ENCODE peak calls at places on chromosomes 13 and 19, in four cellular contexts. One of them, this sample, is unnamed.
A peak's percentile ranks its signal among the peaks of the same experiment; 100 is the strongest.

GRCh38 chr19:41376241-41376997 is at the start of gene TMEM91:
- DNase-seq in neuronal stem cell: no peak
- DNase-seq in left lung: peak; percentile 54
- DNase-seq in IMR-90: no peak
- DNase-seq in this sample: no peak

GRCh38 chr19:33240181-33240771 is 14.6 kb upstream of the SLC7A10 start:
- DNase-seq in neuronal stem cell: no peak
- DNase-seq in left lung: no peak
- DNase-seq in IMR-90: no peak
- DNase-seq in this sample: no peak

GRCh38 chr13:66618702-66619101 is 611.4 kb downstream of the PCDH9 start:
- DNase-seq in neuronal stem cell: no peak
- DNase-seq in left lung: no peak
- DNase-seq in IMR-90: peak; percentile 63
- DNase-seq in this sample: no peak

GRCh38 chr13:41780736-41781708 is 179.9 kb downstream of the VWA8 start:
- DNase-seq in neuronal stem cell: no peak
- DNase-seq in left lung: no peak
- DNase-seq in IMR-90: peak; percentile 80
- DNase-seq in this sample: no peak

GRCh38 chr19:55454787-55455243 is 6.6 kb downstream of the ISOC2 start:
- DNase-seq in neuronal stem cell: no peak
- DNase-seq in left lung: no peak
- DNase-seq in IMR-90: peak; percentile 22
- DNase-seq in this sample: peak; percentile 68

GRCh38 chr13:72144625-72145024 is 277.6 kb upstream of the DACH1 start:
- DNase-seq in neuronal stem cell: no peak
- DNase-seq in left lung: no peak
- DNase-seq in IMR-90: no peak
- DNase-seq in this sample: no peak

GRCh38 chr13:110433014-110433413 is 125.9 kb downstream of the COL4A2 start:
- DNase-seq in neuronal stem cell: no peak
- DNase-seq in left lung: no peak
- DNase-seq in IMR-90: no peak
- DNase-seq in this sample: no peak

GRCh38 chr13:98576963-98577822 is at the start of gene STK24:
- DNase-seq in neuronal stem cell: peak; percentile 69
- DNase-seq in left lung: peak; percentile 61
- DNase-seq in IMR-90: peak; percentile 74
- DNase-seq in this sample: peak; percentile 81

GRCh38 chr19:42480335-42481095 is 37.8 kb upstream of the CXCL17 start:
- DNase-seq in neuronal stem cell: no peak
- DNase-seq in left lung: no peak
- DNase-seq in IMR-90: peak; percentile 47
- DNase-seq in this sample: no peak

DNA sequence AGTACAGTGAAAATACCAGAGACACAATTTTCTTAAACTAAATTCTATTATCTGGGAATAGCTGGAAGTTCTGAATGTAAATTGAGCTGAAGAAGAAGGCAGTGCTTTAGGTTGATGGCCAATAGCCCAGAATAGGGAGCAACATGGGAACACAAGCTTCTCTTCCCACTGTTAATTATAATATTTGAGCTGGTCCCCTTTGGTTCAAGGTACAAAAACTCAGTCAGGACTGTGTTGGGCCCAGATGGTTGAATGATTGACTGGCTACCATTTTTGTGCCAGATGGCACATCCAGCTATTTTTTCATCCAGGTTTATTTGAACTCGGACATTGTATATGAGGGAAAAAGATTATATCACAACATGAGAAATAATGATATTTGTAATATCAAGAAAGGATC is 458.9 kb downstream of the SLITRK1 start:
- DNase-seq in neuronal stem cell: no peak
- DNase-seq in left lung: no peak
- DNase-seq in IMR-90: no peak
- DNase-seq in this sample: no peak
- H3K27ac ChIP-seq in neuronal stem cell: no peak overlapping the region
- H3K27ac ChIP-seq in left lung: no peak overlapping the region
- H3K27ac ChIP-seq in IMR-90: no peak overlapping the region
- H3K27ac ChIP-seq in this sample: no peak overlapping the region

DNA sequence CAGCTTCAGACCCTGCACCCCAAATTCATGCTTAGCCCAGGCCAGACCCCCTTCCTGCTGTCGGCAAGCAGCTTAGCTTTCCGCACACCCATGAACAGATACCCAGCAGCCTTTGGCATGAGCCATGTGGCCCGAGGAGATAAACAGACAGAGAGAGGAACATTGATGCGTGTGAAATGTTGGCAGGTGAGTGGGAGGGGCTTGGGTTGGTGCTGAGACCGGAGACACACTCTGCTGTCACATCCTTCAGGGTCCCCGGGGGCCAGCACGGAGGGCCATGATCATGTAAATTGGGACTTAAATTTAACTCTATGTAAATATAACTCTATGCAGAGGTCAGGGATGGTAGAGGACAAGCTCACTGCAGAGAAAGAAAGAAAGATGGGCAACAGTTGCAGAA is 1.5 kb downstream of the CD22 start:
- DNase-seq in neuronal stem cell: no peak
- DNase-seq in left lung: no peak
- DNase-seq in IMR-90: no peak
- DNase-seq in this sample: no peak
- H3K4me3 ChIP-seq in neuronal stem cell: no peak overlapping the region
- H3K4me3 ChIP-seq in left lung: no peak overlapping the region
- H3K4me3 ChIP-seq in IMR-90: no peak overlapping the region
- H3K4me3 ChIP-seq in this sample: no peak overlapping the region

GRCh38 chr19:3479819-3480215 is 508 bp downstream of the SMIM24 start:
- DNase-seq in neuronal stem cell: no peak
- DNase-seq in left lung: no peak
- DNase-seq in IMR-90: no peak
- DNase-seq in this sample: no peak
- H3K27me3 ChIP-seq in neuronal stem cell: peaks cover 35% of the 10 kb centered on the region
- H3K27me3 ChIP-seq in left lung: peaks cover 21% of the 10 kb centered on the region
- H3K27me3 ChIP-seq in IMR-90: peaks cover 40% of the 10 kb centered on the region
- H3K27me3 ChIP-seq in this sample: peaks cover 32% of the 10 kb centered on the region

GRCh38 chr13:23512762-23513395 is 57.3 kb upstream of the TNFRSF19 start:
- DNase-seq in neuronal stem cell: no peak
- DNase-seq in left lung: no peak
- DNase-seq in IMR-90: no peak
- DNase-seq in this sample: no peak
- H3K27ac ChIP-seq in neuronal stem cell: no peak overlapping the region
- H3K27ac ChIP-seq in left lung: no peak overlapping the region
- H3K27ac ChIP-seq in IMR-90: no peak overlapping the region
- H3K27ac ChIP-seq in this sample: no peak overlapping the region

GRCh38 chr19:19491321-19492025 is 23.9 kb downstream of the TSSK6 start:
- DNase-seq in neuronal stem cell: no peak
- DNase-seq in left lung: no peak
- DNase-seq in IMR-90: no peak
- DNase-seq in this sample: no peak

GRCh38 chr19:19492026-19492610 is 23.2 kb downstream of the TSSK6 start:
- DNase-seq in neuronal stem cell: no peak
- DNase-seq in left lung: no peak
- DNase-seq in IMR-90: no peak
- DNase-seq in this sample: no peak

GRCh38 chr19:19489804-19490204 is 25.5 kb downstream of the TSSK6 start:
- DNase-seq in neuronal stem cell: no peak
- DNase-seq in left lung: no peak
- DNase-seq in IMR-90: no peak
- DNase-seq in this sample: no peak

GRCh38 chr19:19488875-19489690 is 26.3 kb downstream of the TSSK6 start:
- DNase-seq in neuronal stem cell: peak; percentile 66
- DNase-seq in left lung: peak; percentile 83
- DNase-seq in IMR-90: peak; percentile 96
- DNase-seq in this sample: peak; percentile 35

DNA sequence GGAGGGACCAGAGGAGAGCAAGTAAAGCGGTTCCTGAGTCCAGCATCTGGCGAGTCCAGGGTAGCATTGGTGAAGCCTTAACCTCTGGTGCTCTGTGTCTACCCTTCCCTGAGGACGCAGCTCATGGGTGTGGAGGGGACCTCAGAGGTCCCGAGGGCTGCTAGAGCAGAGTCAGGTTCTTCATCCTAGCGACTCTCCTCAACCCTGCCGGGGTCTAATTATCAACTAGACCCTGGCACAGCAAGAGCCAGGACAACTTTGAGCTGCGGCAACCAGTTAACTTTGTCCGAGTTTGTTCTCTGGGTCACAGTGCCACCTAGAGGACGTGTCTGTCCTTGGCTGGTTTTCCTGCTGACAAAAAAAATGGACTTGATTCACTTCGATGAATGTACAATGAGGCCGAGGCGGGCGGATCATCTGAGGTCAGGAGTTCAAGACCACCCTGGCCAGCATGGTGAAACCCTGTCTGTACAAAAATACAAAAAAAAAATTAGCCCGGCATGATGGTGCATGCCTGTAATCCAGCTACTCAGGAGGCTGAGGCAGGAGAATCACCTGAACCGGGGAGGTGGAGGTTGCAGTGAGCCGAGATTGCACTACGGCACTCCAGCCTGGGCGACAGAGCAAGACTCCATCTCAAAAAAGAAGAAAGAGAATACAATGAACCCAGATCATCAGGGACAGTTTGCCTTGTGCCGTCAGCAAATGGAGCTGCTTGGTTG is 24.9 kb downstream of the TSSK6 start:
- DNase-seq in neuronal stem cell: peak; percentile 85
- DNase-seq in left lung: peak; percentile 76
- DNase-seq in IMR-90: peak; percentile 82
- DNase-seq in this sample: peak; percentile 70
- H3K4me3 ChIP-seq in neuronal stem cell: no peak overlapping the region
- H3K4me3 ChIP-seq in left lung: no peak overlapping the region
- H3K4me3 ChIP-seq in IMR-90: no peak overlapping the region
- H3K4me3 ChIP-seq in this sample: no peak overlapping the region

DNA sequence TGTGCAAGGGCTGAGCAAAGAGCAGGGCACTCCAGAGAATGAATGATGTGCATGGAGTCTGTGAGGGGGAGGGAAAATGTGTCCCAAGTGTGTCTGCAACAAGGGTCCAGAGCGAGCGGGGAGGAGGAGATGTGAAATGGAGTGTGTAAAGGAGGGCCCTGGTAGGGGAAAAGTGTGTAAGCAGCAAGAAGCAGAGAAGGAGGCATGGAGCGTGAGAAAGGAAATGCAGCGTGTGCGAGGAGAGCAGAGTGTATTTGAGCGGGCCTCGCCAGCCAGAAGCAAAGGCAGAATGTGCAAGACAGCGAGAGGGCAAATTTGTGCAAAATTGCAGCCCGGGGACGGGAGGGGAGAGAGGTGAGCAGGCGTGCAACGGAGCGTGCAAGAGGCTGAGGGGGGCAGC is 11.8 kb downstream of the C19orf81 start:
- DNase-seq in neuronal stem cell: no peak
- DNase-seq in left lung: no peak
- DNase-seq in IMR-90: no peak
- DNase-seq in this sample: no peak
- H3K27me3 ChIP-seq in neuronal stem cell: no peaks in the 10 kb centered on the region
- H3K27me3 ChIP-seq in left lung: peaks cover 18% of the 10 kb centered on the region
- H3K27me3 ChIP-seq in IMR-90: peaks cover 19% of the 10 kb centered on the region
- H3K27me3 ChIP-seq in this sample: peaks cover 2% of the 10 kb centered on the region

DNA sequence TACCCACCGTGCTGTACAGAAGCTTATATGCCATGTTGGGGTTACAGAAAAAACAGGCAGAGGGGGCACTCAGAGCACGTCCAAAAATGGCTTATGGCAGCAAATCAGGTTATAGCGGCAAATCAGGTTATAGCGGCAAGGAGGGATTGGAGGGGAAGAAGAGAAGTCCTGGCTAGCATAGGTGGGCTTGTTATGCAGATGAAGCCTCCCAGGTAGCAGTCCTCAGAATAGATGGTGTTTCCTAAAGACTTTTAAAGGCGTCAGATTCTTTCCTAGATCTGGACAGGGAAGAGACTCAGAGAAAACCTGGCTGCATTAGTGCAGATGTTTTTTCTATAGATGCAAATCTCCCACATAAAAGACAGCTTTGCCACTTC is 19.8 kb upstream of the PLEKHF1 start:
- DNase-seq in neuronal stem cell: no peak
- DNase-seq in left lung: no peak
- DNase-seq in IMR-90: no peak
- DNase-seq in this sample: no peak
- H3K27ac ChIP-seq in neuronal stem cell: no peak overlapping the region
- H3K27ac ChIP-seq in left lung: no peak overlapping the region
- H3K27ac ChIP-seq in IMR-90: no peak overlapping the region
- H3K27ac ChIP-seq in this sample: no peak overlapping the region

GRCh38 chr13:51577690-51578089 is 6.6 kb upstream of the WDFY2 start:
- DNase-seq in neuronal stem cell: no peak
- DNase-seq in left lung: no peak
- DNase-seq in IMR-90: no peak
- DNase-seq in this sample: no peak

GRCh38 chr13:51583469-51583874 is 790 bp upstream of the WDFY2 start:
- DNase-seq in neuronal stem cell: no peak
- DNase-seq in left lung: no peak
- DNase-seq in IMR-90: no peak
- DNase-seq in this sample: no peak

GRCh38 chr13:51581148-51581820 is 3.0 kb upstream of the WDFY2 start:
- DNase-seq in neuronal stem cell: no peak
- DNase-seq in left lung: no peak
- DNase-seq in IMR-90: no peak
- DNase-seq in this sample: no peak

GRCh38 chr13:51576754-51577153 is 7.5 kb upstream of the WDFY2 start:
- DNase-seq in neuronal stem cell: no peak
- DNase-seq in left lung: no peak
- DNase-seq in IMR-90: no peak
- DNase-seq in this sample: no peak

GRCh38 chr13:51579676-51580075 is 4.6 kb upstream of the WDFY2 start:
- DNase-seq in neuronal stem cell: no peak
- DNase-seq in left lung: no peak
- DNase-seq in IMR-90: no peak
- DNase-seq in this sample: no peak
- H3K4me3 ChIP-seq in neuronal stem cell: no peak overlapping the region
- H3K4me3 ChIP-seq in left lung: no peak overlapping the region
- H3K4me3 ChIP-seq in IMR-90: no peak overlapping the region
- H3K4me3 ChIP-seq in this sample: no peak overlapping the region

GRCh38 chr19:17687857-17688784 is at the start of gene UNC13A:
- DNase-seq in neuronal stem cell: peak; percentile 79
- DNase-seq in left lung: no peak
- DNase-seq in IMR-90: peak; percentile 29
- DNase-seq in this sample: peak; percentile 43

GRCh38 chr19:17687141-17687856 is 855 bp downstream of the UNC13A start:
- DNase-seq in neuronal stem cell: no peak
- DNase-seq in left lung: no peak
- DNase-seq in IMR-90: no peak
- DNase-seq in this sample: peak; percentile 35

GRCh38 chr19:17686027-17686511 is 2.1 kb downstream of the UNC13A start:
- DNase-seq in neuronal stem cell: no peak
- DNase-seq in left lung: no peak
- DNase-seq in IMR-90: no peak
- DNase-seq in this sample: no peak

GRCh38 chr19:17685451-17686026 is 2.6 kb downstream of the UNC13A start:
- DNase-seq in neuronal stem cell: no peak
- DNase-seq in left lung: no peak
- DNase-seq in IMR-90: no peak
- DNase-seq in this sample: no peak

GRCh38 chr19:17686592-17687042 is 1.5 kb downstream of the UNC13A start:
- DNase-seq in neuronal stem cell: no peak
- DNase-seq in left lung: no peak
- DNase-seq in IMR-90: no peak
- DNase-seq in this sample: peak; percentile 54
- H3K27me3 ChIP-seq in neuronal stem cell: no peaks in the 10 kb centered on the region
- H3K27me3 ChIP-seq in left lung: peaks cover 24% of the 10 kb centered on the region
- H3K27me3 ChIP-seq in IMR-90: peaks cover 21% of the 10 kb centered on the region
- H3K27me3 ChIP-seq in this sample: no peaks in the 10 kb centered on the region